ENCODE peak calls at places on chromosome 6, in ten cellular contexts. E is pancreas, F is thyroid gland, L is fibroblast of pulmonary artery, W is AG04449, U is neuronal stem cell, P is WERI-Rb-1, Y is Panc1, Q is GM12865, M is mucosa of descending colon. X is an unnamed sample.

GRCh38 chr6:143337201-143337949 is 113.1 kb downstream of the ADAT2 start:
- DNase-seq in U (no peak), E (peak), M (no peak), Q (peak), F (peak), Y (peak), L (peak), P (peak), W (no peak), X (peak)

GRCh38 chr6:52020961-52021570 is 66.3 kb downstream of the PKHD1 start:
- DNase-seq in L (peak), M (no peak), E (no peak), F (no peak), Q (peak), U (peak), P (no peak), W (no peak), Y (no peak), X (no peak)

GRCh38 chr6:87289571-87289970 is 32.8 kb upstream of the SMIM8 start:
- DNase-seq in F (no peak), Y (no peak), Q (no peak), W (no peak), U (no peak), L (no peak), P (no peak), M (no peak), E (no peak), X (no peak)

GRCh38 chr6:56959094-56959493 is 4.2 kb downstream of the BEND6 start:
- DNase-seq in L (no peak), F (no peak), E (no peak), W (no peak), M (no peak), Q (no peak), Y (no peak), P (no peak), U (no peak), X (no peak)

GRCh38 chr6:127148511-127148910 is 30.0 kb downstream of the RSPO3 start:
- DNase-seq in U (no peak), Y (no peak), W (no peak), L (peak), P (no peak), M (no peak), F (no peak), Q (no peak), E (no peak), X (no peak)

GRCh38 chr6:109050012-109050411 is 44.6 kb downstream of the SESN1 start:
- DNase-seq in L (no peak), U (no peak), Q (no peak), W (no peak), E (no peak), F (no peak), P (no peak), Y (no peak), M (no peak), X (no peak)

GRCh38 chr6:2209226-2209809 is 36.1 kb downstream of the GMDS start:
- DNase-seq in F (peak), M (no peak), P (peak), Y (peak), U (peak), L (peak), Q (peak), E (peak), W (no peak), X (peak)

GRCh38 chr6:69232506-69233194 is 564.2 kb downstream of the LMBRD1 start:
- DNase-seq in Q (peak), E (peak), W (no peak), Y (no peak), L (peak), U (peak), P (peak), M (peak), F (peak), X (no peak)

GRCh38 chr6:37204014-37204751 is 34.2 kb downstream of the PIM1 start:
- DNase-seq in F (peak), M (no peak), U (no peak), Q (no peak), E (no peak), W (no peak), Y (no peak), P (no peak), L (peak), X (no peak)

GRCh38 chr6:7438011-7438410 is 48.4 kb downstream of the RIOK1 start:
- DNase-seq in W (no peak), L (no peak), P (no peak), Y (no peak), U (no peak), E (no peak), M (no peak), Q (no peak), F (no peak), X (no peak)

GRCh38 chr6:26327450-26328264 is 37.3 kb upstream of the BTN3A2 start:
- DNase-seq in Q (peak), Y (no peak), P (peak), M (no peak), F (no peak), L (peak), E (no peak), U (no peak), W (no peak), X (peak)
- H3K4me3 ChIP-seq in Q (peak), Y (peak), P (peak), M (no peak), F (no peak), L (peak), E (no peak), U (peak), W (peak), X (peak)

DNA sequence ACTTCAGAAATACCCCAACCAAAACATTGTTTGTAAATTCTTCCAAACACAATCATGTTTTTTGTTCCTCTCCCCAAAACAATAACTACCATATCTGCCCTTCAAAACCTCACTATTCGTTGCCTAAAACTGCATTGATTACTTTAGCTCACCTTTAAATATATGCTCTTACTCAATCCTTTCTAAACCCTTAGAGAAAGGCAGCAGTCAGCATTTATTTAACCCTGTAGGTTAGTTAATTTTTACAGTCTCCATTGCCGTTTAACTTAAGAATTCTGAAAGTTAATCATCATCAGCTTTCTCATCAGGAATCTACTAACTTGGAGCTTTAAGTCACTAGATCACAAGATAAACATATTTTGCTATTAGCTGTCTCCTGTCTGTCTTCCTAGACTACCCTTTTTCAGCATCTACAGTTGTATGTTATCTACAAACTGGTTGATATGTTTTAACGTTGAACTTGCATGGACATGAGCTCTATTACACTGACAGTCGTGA is 991.9 kb downstream of the EPHA7 start:
- DNase-seq in Q (no peak), L (no peak), U (no peak), E (no peak), F (no peak), Y (no peak), M (no peak), W (no peak), P (no peak), X (no peak)
- H3K4me3 ChIP-seq in Q (no peak), L (no peak), U (no peak), E (no peak), F (no peak), Y (no peak), M (no peak), W (no peak), P (no peak), X (no peak)

DNA sequence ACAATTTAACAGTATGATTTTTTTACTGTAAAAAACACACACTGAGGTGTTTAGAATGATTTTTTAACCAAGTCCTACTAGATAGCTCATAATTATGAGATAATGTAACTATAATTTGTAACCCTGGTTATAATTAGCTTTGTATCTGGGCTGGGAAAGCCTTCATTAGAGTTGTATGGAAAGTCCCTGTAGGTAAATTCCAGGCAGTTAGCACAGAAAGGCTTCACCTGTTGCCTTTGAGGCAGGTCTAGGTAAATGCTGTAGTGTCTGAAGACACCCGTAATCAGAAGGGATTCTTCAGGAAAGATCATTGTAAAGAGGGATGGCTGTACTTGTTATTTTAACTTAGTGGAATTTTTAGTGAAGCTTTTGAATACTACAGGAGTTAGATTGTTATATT is 1.9 kb downstream of the TMEM200A start:
- DNase-seq in E (no peak), U (no peak), Q (no peak), M (no peak), P (no peak), F (no peak), L (no peak), W (no peak), Y (no peak), X (no peak)
- H3K4me3 ChIP-seq in E (no peak), U (no peak), Q (no peak), M (no peak), P (no peak), F (no peak), L (peak), W (peak), Y (no peak), X (no peak)

GRCh38 chr6:41439524-41440418 is 104.4 kb downstream of the NCR2 start:
- DNase-seq in F (no peak), Y (no peak), M (no peak), P (peak), L (no peak), U (no peak), E (no peak), W (no peak), Q (peak), X (no peak)
- H3K4me3 ChIP-seq in F (no peak), Y (no peak), M (no peak), P (no peak), L (no peak), U (no peak), E (no peak), W (no peak), Q (no peak), X (no peak)

X was measured in CD8-positive, alpha-beta T cell.